ENCODE peak calls at places on chromosomes 12 and 14, in five cellular contexts. X is SK-N-SH, Z is GM12878, O is K562, J is HepG2. H is an unnamed sample.

GRCh38 chr14:38279556-38279955 is 23.7 kb upstream of the CLEC14A start:
- DNase-seq in Z (no peak), X (no peak), J (no peak), O (no peak), H (no peak)

GRCh38 chr12:5963515-5963914 is 18.5 kb upstream of the ANO2 start:
- DNase-seq in Z (no peak), O (no peak), X (no peak), J (no peak), H (no peak)

GRCh38 chr12:2287151-2287550 is 234.4 kb downstream of the CACNA1C start:
- DNase-seq in Z (no peak), O (no peak), X (no peak), J (no peak), H (no peak)

GRCh38 chr12:41709463-41710285 is 435.0 kb downstream of the GXYLT1 start:
- DNase-seq in O (no peak), Z (no peak), J (no peak), X (no peak), H (no peak)

GRCh38 chr14:95444132-95445129 is 72.0 kb downstream of the SYNE3 start:
- DNase-seq in J (peak), X (no peak), O (no peak), Z (no peak), H (no peak)

GRCh38 chr12:56749853-56750252 is 2.3 kb downstream of the PRIM1 start:
- DNase-seq in J (no peak), O (no peak), X (no peak), Z (no peak), H (no peak)

GRCh38 chr12:1917172-1918070 is 1.0 kb downstream of the CACNA2D4 start:
- DNase-seq in Z (no peak), J (no peak), O (peak), X (peak), H (peak)

GRCh38 chr14:99755629-99756603 is 37.3 kb upstream of the EML1 start:
- DNase-seq in X (no peak), O (no peak), J (peak), Z (no peak), H (no peak)

GRCh38 chr12:132354982-132355680 is 25.7 kb upstream of the GALNT9 start:
- DNase-seq in Z (no peak), J (no peak), O (no peak), X (no peak), H (no peak)

GRCh38 chr12:64258576-64258975 is 36.5 kb upstream of the KICS2 start:
- DNase-seq in O (no peak), J (no peak), Z (no peak), X (no peak), H (no peak)

GRCh38 chr12:110180591-110181005 is 56.4 kb downstream of the IFT81 start:
- DNase-seq in Z (no peak), X (no peak), J (no peak), O (no peak), H (no peak)

GRCh38 chr12:4958697-4959375 is 49.1 kb downstream of the KCNA1 start:
- DNase-seq in J (no peak), Z (no peak), X (no peak), O (peak), H (no peak)

GRCh38 chr14:31206536-31207286 is 882 bp downstream of the HECTD1 start:
- DNase-seq in X (peak), O (peak), Z (no peak), J (peak), H (peak)

GRCh38 chr12:48489012-48489411 is 6.7 kb downstream of the C12orf54 start:
- DNase-seq in Z (peak), O (no peak), X (no peak), J (no peak), H (no peak)

GRCh38 chr14:53954551-53955233 is 1.9 kb downstream of the BMP4 start:
- DNase-seq in X (no peak), J (no peak), Z (no peak), O (no peak), H (no peak)

GRCh38 chr12:32761716-32762115 is 6.0 kb upstream of the YARS2 start:
- DNase-seq in J (no peak), X (no peak), Z (no peak), O (no peak), H (no peak)

GRCh38 chr14:65637780-65638179 is 225.2 kb downstream of the FUT8 start:
- DNase-seq in O (no peak), J (no peak), X (no peak), Z (peak), H (no peak)

GRCh38 chr14:34682787-34683321 is 31.5 kb downstream of the CFL2 start:
- DNase-seq in Z (no peak), X (no peak), O (no peak), J (no peak), H (no peak)

GRCh38 chr12:30952036-30952435 is 25.5 kb downstream of the TSPAN11 start:
- DNase-seq in Z (no peak), O (no peak), X (no peak), J (no peak), H (no peak)

GRCh38 chr12:31582155-31582554 is 8.8 kb downstream of the DENND5B start:
- DNase-seq in O (no peak), J (no peak), Z (no peak), X (no peak), H (no peak)

GRCh38 chr12:89162704-89163261 is 189.5 kb downstream of the DUSP6 start:
- DNase-seq in J (no peak), Z (peak), X (no peak), O (no peak), H (no peak)

GRCh38 chr14:50544911-50545310 is 12.5 kb upstream of the MAP4K5 start:
- DNase-seq in X (no peak), O (no peak), J (no peak), Z (no peak), H (no peak)

GRCh38 chr12:45292486-45293195 is 76.7 kb downstream of the ANO6 start:
- DNase-seq in X (no peak), J (no peak), Z (no peak), O (no peak), H (no peak)

GRCh38 chr12:112175361-112176155 is 50.2 kb downstream of the TRAFD1 start:
- DNase-seq in O (no peak), J (no peak), Z (no peak), X (no peak), H (no peak)

GRCh38 chr12:127296591-127296990 is 970.4 kb upstream of the TMEM132C start:
- DNase-seq in O (no peak), X (no peak), J (no peak), Z (no peak), H (no peak)

GRCh38 chr14:24274101-24274543 is 2.7 kb upstream of the RABGGTA start:
- DNase-seq in X (no peak), J (no peak), O (no peak), Z (peak), H (no peak)

GRCh38 chr12:51705450-51705849 is 114.4 kb downstream of the SCN8A start:
- DNase-seq in Z (no peak), X (no peak), J (no peak), O (no peak), H (no peak)

GRCh38 chr14:92635031-92635430 is 113.4 kb downstream of the LGMN start:
- DNase-seq in O (no peak), Z (no peak), X (no peak), J (no peak), H (no peak)

GRCh38 chr14:73280903-73281302 is 43.6 kb downstream of the PAPLN start:
- DNase-seq in Z (no peak), X (no peak), J (no peak), O (no peak), H (no peak)

GRCh38 chr12:47585507-47585906 is 120.3 kb downstream of the RPAP3 start:
- DNase-seq in Z (no peak), O (no peak), X (no peak), J (no peak), H (no peak)

GRCh38 chr12:101407054-101407437 is 526 bp downstream of the ARL1 start:
- DNase-seq in X (no peak), O (no peak), Z (no peak), J (peak), H (no peak)
- TF ChIP-seq FOXM1 in X (no peak), O (no peak), Z (no peak), J (no peak), H (no peak)

GRCh38 chr12:44076892-44077291 is 241.0 kb downstream of the TMEM117 start:
- DNase-seq in X (no peak), J (no peak), O (no peak), Z (no peak), H (no peak)
- TF ChIP-seq FOXM1 in X (no peak), J (no peak), O (no peak), Z (no peak), H (no peak)

GRCh38 chr12:117151195-117152031 is 38.9 kb downstream of the FBXO21 start:
- DNase-seq in X (peak), J (peak), O (peak), Z (no peak), H (peak)
- TF ChIP-seq FOXM1 in X (no peak), J (no peak), O (no peak), Z (no peak), H (no peak)

GRCh38 chr12:76706761-76707160 is 57.2 kb upstream of the ZDHHC17 start:
- DNase-seq in O (no peak), X (no peak), J (no peak), Z (no peak), H (no peak)
- TF ChIP-seq FOXM1 in O (no peak), X (no peak), J (no peak), Z (no peak), H (no peak)